ENCODE peak calls at places on chromosomes 2 and 18, in four cellular contexts. M, D, P and O are unnamed samples. For H3K4me1, the result is how much of the 10 kb centered on the place peaks cover.

GRCh38 chr2:196293751-196294486 is 122.5 kb upstream of the STK17B start:
- DNase-seq in M (no peak), D (peak), P (no peak), O (peak)

GRCh38 chr2:44869761-44870160 is 71.7 kb upstream of the SIX3 start:
- DNase-seq in M (no peak), D (no peak), P (no peak), O (no peak)

GRCh38 chr2:30514134-30514860 is 67.3 kb downstream of the LCLAT1 start:
- DNase-seq in P (no peak), M (no peak), D (peak), O (peak)

GRCh38 chr18:36668349-36668748 is 160.5 kb downstream of the TPGS2 start:
- DNase-seq in D (no peak), P (no peak), M (no peak), O (no peak)

GRCh38 chr2:204122425-204122824 is 185.9 kb downstream of the ICOS start:
- DNase-seq in P (no peak), D (no peak), M (no peak), O (no peak)

GRCh38 chr2:201964631-201965206 is 68.9 kb upstream of the FZD7 start:
- DNase-seq in P (no peak), D (no peak), M (no peak), O (no peak)

GRCh38 chr18:24019641-24020331 is 5.2 kb downstream of the TTC39C start:
- DNase-seq in P (no peak), M (no peak), D (no peak), O (no peak)

GRCh38 chr2:85470850-85471800 is 52.6 kb downstream of the SH2D6 start:
- DNase-seq in M (no peak), P (no peak), D (peak), O (peak)

GRCh38 chr18:67310826-67311225 is 205.7 kb downstream of the DSEL start:
- DNase-seq in M (no peak), P (no peak), D (peak), O (no peak)

GRCh38 chr2:182229288-182229687 is 197.5 kb downstream of the PDE1A start:
- DNase-seq in P (no peak), D (peak), M (no peak), O (no peak)

GRCh38 chr2:231191896-231192872 is 6.2 kb upstream of the ARMC9 start:
- DNase-seq in M (peak), D (no peak), P (no peak), O (peak)

GRCh38 chr2:191178806-191179514 is 28.2 kb upstream of the STAT4 start:
- DNase-seq in P (no peak), M (no peak), D (peak), O (no peak)

GRCh38 chr18:44602380-44602779 is 78.3 kb upstream of the SETBP1 start:
- DNase-seq in P (no peak), M (no peak), D (peak), O (no peak)

GRCh38 chr2:23617167-23617787 is 232.3 kb downstream of the KLHL29 start:
- DNase-seq in D (no peak), M (no peak), P (no peak), O (peak)

GRCh38 chr2:37377187-37377532 is 32.7 kb downstream of the QPCT start:
- DNase-seq in P (no peak), D (peak), M (no peak), O (peak)

GRCh38 chr18:22175326-22175725 is 5.9 kb downstream of the GATA6 start:
- DNase-seq in P (no peak), M (no peak), D (no peak), O (no peak)

GRCh38 chr2:191638079-191638801 is 39.7 kb upstream of the NABP1 start:
- DNase-seq in P (no peak), M (peak), D (no peak), O (peak)

GRCh38 chr2:204258900-204259299 is 286.4 kb upstream of the PARD3B start:
- DNase-seq in P (no peak), M (no peak), D (no peak), O (peak)

GRCh38 chr2:39805936-39806608 is 27.0 kb upstream of the THUMPD2 start:
- DNase-seq in D (peak), M (no peak), P (no peak), O (no peak)

DNA sequence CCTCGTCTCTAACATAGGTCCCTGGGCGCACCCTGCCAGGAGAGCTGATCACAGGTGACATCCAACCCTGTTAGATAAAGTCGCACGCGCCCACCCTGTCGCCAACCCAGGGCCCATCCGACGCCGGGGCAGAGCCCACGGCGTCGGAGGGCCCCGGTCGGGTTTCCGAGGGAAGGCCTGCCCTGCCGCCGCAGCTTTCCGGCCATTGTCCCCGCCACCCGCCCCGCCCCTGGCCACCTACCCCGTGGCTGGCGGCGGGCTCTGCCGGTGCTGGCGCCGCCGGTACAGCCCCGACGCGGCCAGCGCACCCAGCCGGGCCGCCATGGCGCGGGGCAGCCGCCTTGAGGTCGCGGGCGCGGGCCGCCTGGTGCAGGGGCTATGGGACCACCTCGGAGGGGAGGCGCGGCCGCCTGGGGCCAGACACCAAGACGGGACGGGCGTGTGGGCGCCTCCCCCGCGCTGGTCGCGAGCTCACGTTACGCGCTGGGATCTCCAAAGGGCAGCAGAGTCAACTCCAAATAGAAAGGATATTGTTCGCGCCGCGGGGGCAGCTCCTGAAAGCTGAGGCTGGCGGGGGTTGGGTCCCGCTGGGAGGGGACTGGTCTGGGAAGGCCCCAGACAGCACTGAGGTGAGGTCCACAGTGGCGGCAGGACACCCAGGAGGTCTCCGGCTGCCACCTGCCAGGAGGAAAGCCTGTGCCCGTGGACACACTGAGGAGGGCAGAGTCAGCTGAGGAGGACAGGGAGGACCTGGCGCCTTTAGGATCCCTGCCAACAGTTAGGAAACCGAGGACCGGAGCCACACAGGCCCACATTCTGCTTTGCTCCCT is 11.1 kb downstream of the LIMS2 start:
- DNase-seq in M (peak), D (no peak), P (no peak), O (no peak)
- TF ChIP-seq EZH2 in M (peak), D (peak), P (no peak), O (peak)

DNA sequence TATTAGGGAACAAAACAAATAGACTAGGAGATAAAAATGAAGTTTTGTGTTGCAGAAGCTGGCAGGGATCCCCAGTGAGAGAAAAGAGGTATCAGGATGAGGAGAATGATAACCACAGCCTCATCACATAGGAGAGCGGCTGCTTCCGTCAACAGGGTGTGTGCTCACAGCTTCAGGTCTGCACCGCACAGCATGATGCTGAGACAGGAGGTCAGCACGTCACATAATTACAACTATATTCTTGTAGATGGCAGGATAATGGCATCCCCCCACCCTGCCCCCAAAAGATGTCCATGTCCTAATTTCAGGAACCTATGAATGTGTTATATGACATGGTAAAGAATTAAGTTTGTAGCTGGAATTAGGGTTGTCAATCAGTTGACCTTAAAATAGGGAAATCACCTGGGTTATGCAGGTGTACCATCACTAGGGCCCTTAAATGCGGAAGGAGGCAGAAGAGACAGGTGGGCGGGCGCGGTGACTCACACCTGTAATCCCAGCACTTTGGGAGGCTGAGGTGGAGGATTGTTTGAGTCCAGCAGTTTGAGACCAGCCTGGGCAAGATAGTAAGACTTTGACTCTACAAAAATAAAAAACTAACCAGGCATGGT is 73.9 kb downstream of the ARL4C start:
- DNase-seq in M (no peak), D (no peak), P (no peak), O (no peak)
- H3K4me1 ChIP-seq in M (under half), D (under half), P (under half), O (under half)

DNA sequence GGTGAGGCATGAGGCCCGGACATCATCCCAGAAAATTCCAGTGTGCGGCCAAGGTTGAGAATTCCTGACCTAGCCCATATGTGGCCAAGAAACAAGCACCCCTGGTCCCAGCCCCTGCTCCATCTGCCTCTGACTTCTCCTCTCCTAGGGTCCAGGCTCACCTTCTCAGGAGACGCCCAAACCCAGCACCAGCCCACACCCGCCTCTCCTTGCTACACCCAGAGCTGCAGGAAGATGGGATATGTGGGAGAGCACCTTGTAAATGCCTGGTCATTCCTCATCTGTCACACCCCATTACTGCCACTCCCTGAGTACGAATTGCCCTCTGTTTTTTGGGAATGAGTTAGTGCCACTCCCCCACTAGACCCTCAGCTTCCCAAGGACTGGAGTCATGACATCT is 7.3 kb upstream of the ATP6V1B1 start:
- DNase-seq in M (no peak), D (no peak), P (no peak), O (peak)
- H3K4me3 ChIP-seq in M (no peak), D (no peak), P (no peak), O (no peak)

GRCh38 chr2:219514196-219514761 is at the start of gene ASIC4:
- DNase-seq in D (no peak), M (peak), P (no peak), O (no peak)
- TF ChIP-seq EZH2 in D (no peak), M (no peak), P (no peak), O (no peak)

GRCh38 chr18:13614318-13614643 is 112.1 kb downstream of the FAM210A start:
- DNase-seq in P (no peak), D (no peak), M (no peak), O (no peak)
- H3K4me1 ChIP-seq in P (under half), D (under half), M (under half), O (under half)